ENCODE peak calls at places on chromosomes 6 and 20, in six cellular contexts. D is IMR-90, A is OCI-LY7, O is HFFc6, E is neural crest cell, Z is GM13976. B is an unnamed sample.

GRCh38 chr20:48733296-48733790 is 94.5 kb downstream of the PREX1 start:
- DNase-seq in A (peak; percentile 24), D (peak; percentile 4), O (peak; percentile 8), E (no peak), Z (no peak), B (no peak)

GRCh38 chr6:107489636-107490567 is at the start of gene SOBP:
- DNase-seq in E (peak; percentile 76), Z (peak; percentile 68), A (peak; percentile 91), O (no peak), D (peak; percentile 47), B (peak; percentile 88)

GRCh38 chr6:82385546-82385945 is 21.9 kb downstream of the TPBG start:
- DNase-seq in D (no peak), Z (no peak), O (no peak), A (no peak), E (no peak), B (no peak)

GRCh38 chr6:96433950-96434349 is 87.7 kb upstream of the UFL1 start:
- DNase-seq in D (no peak), Z (no peak), A (no peak), E (no peak), O (no peak), B (no peak)

GRCh38 chr6:105137388-105137787 is 42.4 kb downstream of the POPDC3 start:
- DNase-seq in A (no peak), E (no peak), Z (no peak), O (no peak), D (no peak), B (no peak)

GRCh38 chr6:110542311-110543024 is 66.1 kb upstream of the SLC22A16 start:
- DNase-seq in D (no peak), Z (no peak), E (no peak), O (peak; percentile 14), A (no peak), B (no peak)

GRCh38 chr6:27019651-27020552 is 227.6 kb upstream of the PRSS16 start:
- DNase-seq in D (peak; percentile 93), Z (peak; percentile 82), O (peak; percentile 91), A (no peak), E (peak; percentile 72), B (peak; percentile 59)

GRCh38 chr20:51340451-51340840 is 202.1 kb downstream of the NFATC2 start:
- DNase-seq in D (no peak), O (no peak), E (no peak), Z (no peak), A (peak; percentile 19), B (no peak)

GRCh38 chr6:73969982-73970960 is 274.3 kb downstream of the CD109 start:
- DNase-seq in E (no peak), D (peak; percentile 67), O (peak; percentile 60), Z (peak; percentile 24), A (peak; percentile 45), B (no peak)

GRCh38 chr20:36467076-36467999 is 74.0 kb upstream of the MYL9 start:
- DNase-seq in D (no peak), E (no peak), O (peak; percentile 63), A (peak; percentile 82), Z (peak; percentile 71), B (peak; percentile 56)

GRCh38 chr20:62358171-62358719 is 8.9 kb downstream of the LAMA5 start:
- DNase-seq in O (no peak), E (no peak), Z (no peak), D (no peak), A (peak; percentile 39), B (no peak)

GRCh38 chr6:55997223-55997874 is 122.0 kb upstream of the BMP5 start:
- DNase-seq in A (no peak), O (no peak), D (no peak), E (no peak), Z (no peak), B (no peak)

GRCh38 chr6:16227048-16227562 is 11.3 kb upstream of the GMPR start:
- DNase-seq in E (no peak), O (no peak), A (no peak), D (no peak), Z (no peak), B (peak; percentile 62)

GRCh38 chr6:16229710-16230109 is 8.7 kb upstream of the GMPR start:
- DNase-seq in Z (no peak), E (no peak), D (no peak), O (no peak), A (no peak), B (no peak)

GRCh38 chr6:16227605-16228004 is 10.8 kb upstream of the GMPR start:
- DNase-seq in A (no peak), E (no peak), O (no peak), D (no peak), Z (no peak), B (no peak)

GRCh38 chr6:16228043-16228442 is 10.3 kb upstream of the GMPR start:
- DNase-seq in Z (no peak), A (no peak), E (no peak), O (no peak), D (no peak), B (no peak)

DNA sequence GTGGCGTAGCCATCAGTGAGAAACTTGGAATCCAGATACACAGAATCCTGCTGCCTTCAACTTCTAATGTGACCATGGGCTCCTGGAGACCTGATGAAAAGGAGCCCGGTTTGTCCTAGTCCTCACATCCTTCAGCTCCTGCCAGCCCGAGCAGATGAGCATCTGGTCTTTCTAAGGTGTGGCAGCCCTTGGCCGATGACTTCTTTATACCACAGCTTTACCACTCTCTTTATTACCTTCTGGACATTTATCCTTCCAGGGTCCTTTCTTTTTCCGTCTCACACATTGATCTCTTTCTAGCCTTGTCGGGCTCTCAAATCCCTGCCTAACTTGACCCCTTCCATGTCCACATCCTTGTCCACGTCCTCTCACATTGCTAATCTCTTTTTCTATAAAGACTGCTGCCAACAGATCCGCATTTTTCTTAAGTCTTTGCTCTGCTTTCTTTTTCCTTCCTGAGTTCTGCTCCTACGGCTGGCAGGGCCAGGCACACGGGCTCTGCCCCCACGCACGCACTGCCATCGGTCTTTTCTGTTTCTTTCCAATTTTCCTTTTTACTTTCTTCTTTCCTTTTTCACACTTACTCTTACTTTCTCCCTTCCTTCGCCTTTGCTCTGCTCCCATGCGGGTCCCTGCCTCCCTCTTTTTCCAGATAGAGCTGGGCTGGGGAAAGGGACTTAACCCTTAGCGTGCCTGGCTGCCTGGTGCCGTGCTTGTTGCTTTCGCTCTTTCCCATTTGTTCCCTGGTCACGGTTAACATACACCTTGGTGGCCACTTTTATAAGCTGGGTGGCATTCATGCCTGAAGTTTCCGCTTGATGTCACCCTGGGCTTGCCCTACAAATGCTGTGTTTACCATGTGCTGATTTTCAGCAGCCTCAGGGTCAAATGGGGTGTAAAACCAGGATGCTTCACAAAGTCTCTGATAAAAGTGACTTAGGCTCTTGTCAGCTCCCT is 9.4 kb upstream of the GMPR start:
- DNase-seq in Z (no peak), A (no peak), E (no peak), O (no peak), D (no peak), B (no peak)
- TF ChIP-seq CTCF in Z (no peak), A (no peak), E (no peak), O (no peak), D (no peak), B (no peak)

GRCh38 chr20:58131111-58131510 is 97.3 kb downstream of the ANKRD60 start:
- DNase-seq in O (no peak), D (no peak), A (no peak), E (peak; percentile 31), Z (no peak), B (peak; percentile 85)
- TF ChIP-seq CTCF in O (no peak), D (no peak), A (no peak), E (no peak), Z (no peak), B (no peak)

GRCh38 chr6:129440691-129441090 is 269.3 kb downstream of the ARHGAP18 start:
- DNase-seq in A (no peak), E (no peak), O (peak; percentile 4), D (peak; percentile 20), Z (no peak), B (no peak)
- TF ChIP-seq CTCF in A (no peak), E (no peak), O (peak; percentile 8), D (no peak), Z (no peak), B (no peak)

DNA sequence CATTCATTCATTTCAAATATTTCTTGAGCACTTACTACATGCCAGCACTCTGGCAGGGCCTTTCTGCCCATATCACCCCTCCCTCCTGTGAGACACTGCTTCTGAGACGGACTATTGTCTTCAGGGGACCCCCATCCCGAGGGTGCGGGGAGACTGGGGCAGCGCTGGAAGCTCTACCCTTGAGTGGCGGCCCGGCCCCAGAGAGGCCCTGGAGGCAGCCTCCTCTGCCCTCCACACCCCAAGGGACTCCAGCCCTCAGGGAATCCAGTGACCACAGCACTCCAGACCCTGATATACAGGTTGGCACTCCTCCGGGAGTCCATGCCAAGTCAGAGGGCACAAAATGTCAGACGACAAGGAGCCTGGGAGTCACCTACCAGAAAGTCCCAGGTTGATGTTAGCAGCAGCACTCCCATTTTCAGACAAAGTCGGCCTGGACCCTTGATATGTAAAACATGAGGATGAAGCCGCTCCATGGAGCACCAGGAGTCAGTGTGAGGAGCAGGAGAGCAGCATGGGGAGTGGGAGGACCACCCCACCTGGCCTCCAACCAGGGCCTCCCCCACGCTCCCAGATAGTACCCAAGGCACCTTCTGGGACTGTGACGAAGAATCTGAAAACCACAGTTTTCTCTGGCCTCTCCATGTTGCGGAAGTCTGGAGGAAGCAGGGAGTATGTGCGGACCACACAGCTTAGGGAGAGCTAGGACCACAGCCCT is 20.7 kb downstream of the TFEB start:
- DNase-seq in Z (no peak), O (no peak), A (no peak), E (no peak), D (no peak), B (no peak)
- TF ChIP-seq CTCF in Z (no peak), O (no peak), A (no peak), E (no peak), D (no peak), B (no peak)

GRCh38 chr20:58838174-58838573 is 12.5 kb downstream of the GNAS-AS1 start:
- DNase-seq in E (no peak), Z (no peak), O (no peak), D (no peak), A (no peak), B (no peak)
- TF ChIP-seq CTCF in E (no peak), Z (no peak), O (no peak), D (no peak), A (peak; percentile 13), B (no peak)

GRCh38 chr6:76697585-76697984 is 625.1 kb upstream of the IMPG1 start:
- DNase-seq in A (no peak), O (no peak), Z (no peak), D (peak; percentile 18), E (no peak), B (no peak)
- TF ChIP-seq CTCF in A (peak; percentile 50), O (peak; percentile 49), Z (no peak), D (peak; percentile 39), E (peak; percentile 44), B (no peak)

DNA sequence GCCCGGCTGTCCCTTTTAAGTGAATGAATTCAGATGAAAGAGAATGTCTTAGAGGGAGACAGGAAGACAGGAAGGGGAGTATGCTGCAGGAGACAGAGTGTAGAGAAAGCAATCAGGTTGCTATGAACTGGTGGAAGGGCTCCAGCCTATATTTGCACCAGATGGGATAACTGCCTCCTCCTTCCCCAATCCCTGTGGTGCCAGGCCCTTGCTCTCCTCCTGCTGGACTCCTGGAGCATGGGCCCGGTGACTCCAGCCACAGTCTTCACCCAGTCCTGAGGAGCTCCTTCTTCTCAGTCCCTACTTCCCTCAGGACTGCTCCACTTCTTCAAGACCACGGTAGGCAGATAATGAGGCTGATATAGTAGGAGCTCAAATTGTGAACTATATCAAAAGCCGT is 91.8 kb downstream of the TMEM200A start:
- DNase-seq in D (no peak), O (peak; percentile 22), A (no peak), E (no peak), Z (no peak), B (no peak)
- TF ChIP-seq CTCF in D (no peak), O (peak; percentile 49), A (no peak), E (no peak), Z (no peak), B (no peak)

GRCh38 chr6:90940812-90941481 is 354.1 kb upstream of the MAP3K7 start:
- DNase-seq in A (peak; percentile 83), O (peak; percentile 12), D (peak; percentile 66), E (no peak), Z (peak; percentile 55), B (no peak)
- TF ChIP-seq CTCF in A (peak; percentile 90), O (peak; percentile 63), D (peak; percentile 60), E (peak; percentile 80), Z (no peak), B (no peak)